ENCODE peak calls at places on chromosomes 5 and 9, in ten cellular contexts. Y, Q, L, X, K, U, J, I, A and W are unnamed samples. For H3K27me3 and H3K9me3, the result is how much of the 10 kb centered on the place peaks cover.

GRCh38 chr5:133968057-133968993 is at the start of gene C5orf15:
- DNase-seq in U (peak), Q (peak), X (peak), A (peak), Y (peak), K (peak), J (peak), I (peak), L (peak), W (peak)

GRCh38 chr9:88312517-88313103 is 75.6 kb upstream of the SPIN1 start:
- DNase-seq in K (no peak), L (no peak), Q (no peak), A (no peak), X (no peak), U (no peak), Y (no peak), J (no peak), I (no peak), W (no peak)

GRCh38 chr5:115685480-115685879 is 59.6 kb upstream of the TMED7 start:
- DNase-seq in I (no peak), A (no peak), Q (no peak), Y (no peak), X (no peak), K (no peak), J (no peak), L (no peak), U (no peak), W (no peak)

GRCh38 chr5:9297171-9297570 is 248.7 kb downstream of the SEMA5A start:
- DNase-seq in I (no peak), K (no peak), Q (no peak), U (no peak), Y (no peak), L (no peak), X (no peak), J (no peak), A (peak), W (no peak)

GRCh38 chr9:106655966-106656365 is 207.0 kb upstream of the ZNF462 start:
- DNase-seq in Q (no peak), J (no peak), U (no peak), A (no peak), L (no peak), Y (no peak), K (no peak), I (no peak), X (no peak), W (no peak)

GRCh38 chr5:82551840-82552385 is 273.8 kb upstream of the RPS23 start:
- DNase-seq in J (no peak), Q (no peak), I (no peak), X (no peak), Y (no peak), L (no peak), U (no peak), A (no peak), K (no peak), W (no peak)

GRCh38 chr9:123637940-123638634 is 282.1 kb downstream of the CRB2 start:
- DNase-seq in X (peak), U (no peak), J (no peak), Y (peak), K (no peak), A (no peak), I (no peak), Q (no peak), L (peak), W (peak)

GRCh38 chr5:176384991-176385390 is 3.4 kb downstream of the NOP16 start:
- DNase-seq in K (no peak), X (no peak), A (no peak), L (no peak), I (no peak), Q (no peak), Y (no peak), J (no peak), U (no peak), W (no peak)

GRCh38 chr9:123102380-123103113 is 69.1 kb downstream of the GPR21 start:
- DNase-seq in Y (no peak), K (no peak), U (no peak), Q (no peak), A (peak), X (peak), L (no peak), J (no peak), I (no peak), W (no peak)

GRCh38 chr9:124602204-124602603 is 95.0 kb upstream of the NR5A1 start:
- DNase-seq in K (no peak), X (peak), L (no peak), Y (no peak), U (no peak), I (no peak), A (peak), J (no peak), Q (no peak), W (no peak)

GRCh38 chr5:142597025-142597424 is 88.9 kb downstream of the FGF1 start:
- DNase-seq in Y (no peak), A (no peak), K (no peak), L (no peak), X (no peak), J (no peak), Q (no peak), I (no peak), U (no peak), W (no peak)

GRCh38 chr9:128703616-128704355 is 1.5 kb downstream of the PKN3 start:
- DNase-seq in Q (peak), L (no peak), K (no peak), J (peak), Y (no peak), I (no peak), A (no peak), U (no peak), X (no peak), W (peak)

GRCh38 chr5:9034671-9035070 is 511.2 kb downstream of the SEMA5A start:
- DNase-seq in J (no peak), Q (no peak), U (no peak), Y (no peak), A (peak), I (no peak), L (no peak), X (peak), K (no peak), W (no peak)

GRCh38 chr9:108727580-108728056 is 128.2 kb downstream of the ACTL7B start:
- DNase-seq in J (peak), Q (no peak), L (no peak), A (no peak), I (no peak), Y (no peak), X (no peak), K (no peak), U (no peak), W (no peak)

GRCh38 chr5:59380350-59380951 is 513.1 kb downstream of the PDE4D start:
- DNase-seq in Y (peak), L (no peak), Q (no peak), U (no peak), X (peak), J (no peak), K (no peak), A (peak), I (peak), W (peak)

GRCh38 chr9:72946318-72946717 is 6.5 kb downstream of the ALDH1A1 start:
- DNase-seq in I (no peak), U (no peak), L (no peak), Y (no peak), A (no peak), J (no peak), X (no peak), Q (no peak), K (no peak), W (no peak)

GRCh38 chr9:99197124-99197630 is 24.6 kb downstream of the ALG2 start:
- DNase-seq in A (no peak), J (no peak), I (no peak), X (no peak), Q (no peak), K (no peak), Y (no peak), U (no peak), L (no peak), W (no peak)

GRCh38 chr9:95920024-95920423 is 44.5 kb downstream of the ERCC6L2 start:
- DNase-seq in X (no peak), J (no peak), A (no peak), Q (no peak), U (no peak), I (no peak), Y (no peak), K (no peak), L (no peak), W (no peak)

GRCh38 chr9:87787735-87788134 is 61.8 kb downstream of the CTSL start:
- DNase-seq in X (no peak), Q (no peak), A (no peak), Y (no peak), J (no peak), K (no peak), U (no peak), L (no peak), I (no peak), W (no peak)

GRCh38 chr9:14027114-14027812 is 286.7 kb downstream of the NFIB start:
- DNase-seq in A (no peak), I (no peak), U (peak), Y (no peak), X (no peak), Q (no peak), J (peak), L (no peak), K (no peak), W (peak)

GRCh38 chr9:131275332-131276106 is 791 bp downstream of the FAM78A start:
- DNase-seq in L (peak), Q (no peak), U (no peak), K (no peak), A (no peak), Y (no peak), X (no peak), I (no peak), J (no peak), W (no peak)

GRCh38 chr9:124251605-124252366 is 6.0 kb upstream of the NEK6 start:
- DNase-seq in A (no peak), L (peak), Y (no peak), J (peak), U (no peak), I (no peak), K (no peak), Q (peak), X (peak), W (no peak)

GRCh38 chr5:157328277-157328912 is 62.5 kb downstream of the CYFIP2 start:
- DNase-seq in A (peak), J (peak), I (peak), Q (no peak), Y (no peak), X (peak), L (peak), U (peak), K (no peak), W (peak)

GRCh38 chr9:112421771-112422222 is 41.9 kb downstream of the HSDL2 start:
- DNase-seq in I (no peak), X (peak), K (no peak), A (peak), L (no peak), U (no peak), Q (no peak), Y (no peak), J (no peak), W (no peak)

GRCh38 chr9:89482056-89482784 is 15.7 kb downstream of the SEMA4D start:
- DNase-seq in Q (no peak), X (no peak), L (no peak), I (no peak), U (no peak), J (no peak), A (no peak), K (no peak), Y (no peak), W (no peak)

GRCh38 chr9:34517185-34517584 is 5.6 kb downstream of the ENHO start:
- DNase-seq in K (no peak), Q (peak), J (peak), X (no peak), U (no peak), Y (no peak), A (no peak), I (no peak), L (no peak), W (no peak)

GRCh38 chr5:108382784-108383358 is 973 bp upstream of the FBXL17 start:
- DNase-seq in X (peak), L (no peak), A (peak), J (no peak), U (no peak), Y (no peak), I (no peak), Q (no peak), K (no peak), W (peak)

GRCh38 chr9:135087489-135087791 is at the start of gene OLFM1:
- DNase-seq in I (no peak), X (peak), Y (no peak), Q (peak), L (peak), A (peak), U (peak), J (peak), K (peak), W (peak)

GRCh38 chr5:111237470-111237869 is 13.3 kb downstream of the CAMK4 start:
- DNase-seq in L (no peak), I (no peak), A (no peak), J (no peak), Q (no peak), K (no peak), U (no peak), X (peak), Y (no peak), W (no peak)

GRCh38 chr9:2477755-2478154 is 143.8 kb upstream of the VLDLR start:
- DNase-seq in J (no peak), U (no peak), I (no peak), L (no peak), Y (no peak), A (no peak), Q (no peak), K (no peak), X (peak), W (no peak)

GRCh38 chr5:96214442-96215197 is 218.4 kb downstream of the PCSK1 start:
- DNase-seq in A (no peak), I (no peak), J (no peak), Q (no peak), L (no peak), Y (no peak), U (no peak), X (peak), K (no peak), W (no peak)

GRCh38 chr9:75108571-75108970 is 20.3 kb downstream of the OSTF1 start:
- DNase-seq in L (peak), J (no peak), Q (no peak), A (no peak), Y (no peak), X (peak), K (no peak), I (no peak), U (no peak), W (peak)

GRCh38 chr9:35748239-35748857 is 680 bp downstream of the GBA2 start:
- DNase-seq in U (no peak), I (no peak), K (no peak), A (peak), Q (no peak), J (no peak), Y (no peak), L (no peak), X (no peak), W (peak)

GRCh38 chr5:35313296-35313695 is 83.0 kb upstream of the PRLR start:
- DNase-seq in I (no peak), K (no peak), Q (no peak), U (no peak), Y (no peak), L (no peak), J (no peak), X (peak), A (peak), W (no peak)

GRCh38 chr5:35308391-35308790 is 78.1 kb upstream of the PRLR start:
- DNase-seq in Y (no peak), X (no peak), A (no peak), J (no peak), K (no peak), I (no peak), L (no peak), Q (no peak), U (no peak), W (no peak)

GRCh38 chr5:35316611-35317307 is 86.5 kb upstream of the PRLR start:
- DNase-seq in A (peak), J (no peak), X (no peak), U (no peak), Y (no peak), K (no peak), Q (no peak), L (no peak), I (no peak), W (no peak)

GRCh38 chr5:35309365-35310130 is 79.3 kb upstream of the PRLR start:
- DNase-seq in X (no peak), J (no peak), U (no peak), K (no peak), L (no peak), A (no peak), I (no peak), Y (no peak), Q (no peak), W (no peak)

GRCh38 chr5:35312281-35312680 is 82.0 kb upstream of the PRLR start:
- DNase-seq in X (no peak), A (no peak), Y (no peak), L (no peak), U (no peak), I (no peak), Q (no peak), J (no peak), K (no peak), W (no peak)
- H3K27me3 ChIP-seq in X (under half), A (under half), Y (under half), L (under half), U (under half), I (under half), Q (under half), J (under half), K (under half), W (under half)

GRCh38 chr5:180001136-180001535 is 70.4 kb downstream of the RNF130 start:
- DNase-seq in J (no peak), U (no peak), Y (no peak), K (no peak), L (no peak), A (no peak), I (no peak), Q (no peak), X (no peak), W (no peak)
- H3K9me3 ChIP-seq in J (under half), U (under half), Y (under half), K (under half), L (under half), A (under half), I (under half), Q (under half), X (under half), W (under half)

GRCh38 chr9:133536080-133536479 is 1.6 kb downstream of the ADAMTSL2 start:
- DNase-seq in U (no peak), Y (no peak), Q (no peak), K (no peak), J (no peak), X (no peak), A (no peak), L (no peak), I (no peak), W (no peak)

GRCh38 chr9:133536536-133536935 is 2.0 kb downstream of the ADAMTSL2 start:
- DNase-seq in J (no peak), U (no peak), X (no peak), Q (no peak), K (no peak), L (no peak), Y (no peak), A (no peak), I (no peak), W (no peak)

GRCh38 chr9:133533878-133534277 is 626 bp upstream of the ADAMTSL2 start:
- DNase-seq in J (no peak), I (no peak), U (no peak), X (no peak), L (no peak), A (no peak), Q (no peak), Y (no peak), K (no peak), W (no peak)

GRCh38 chr9:133534346-133535284 is at the start of gene ADAMTSL2:
- DNase-seq in U (peak), Y (no peak), X (peak), K (no peak), I (no peak), L (peak), Q (no peak), J (no peak), A (no peak), W (peak)

DNA sequence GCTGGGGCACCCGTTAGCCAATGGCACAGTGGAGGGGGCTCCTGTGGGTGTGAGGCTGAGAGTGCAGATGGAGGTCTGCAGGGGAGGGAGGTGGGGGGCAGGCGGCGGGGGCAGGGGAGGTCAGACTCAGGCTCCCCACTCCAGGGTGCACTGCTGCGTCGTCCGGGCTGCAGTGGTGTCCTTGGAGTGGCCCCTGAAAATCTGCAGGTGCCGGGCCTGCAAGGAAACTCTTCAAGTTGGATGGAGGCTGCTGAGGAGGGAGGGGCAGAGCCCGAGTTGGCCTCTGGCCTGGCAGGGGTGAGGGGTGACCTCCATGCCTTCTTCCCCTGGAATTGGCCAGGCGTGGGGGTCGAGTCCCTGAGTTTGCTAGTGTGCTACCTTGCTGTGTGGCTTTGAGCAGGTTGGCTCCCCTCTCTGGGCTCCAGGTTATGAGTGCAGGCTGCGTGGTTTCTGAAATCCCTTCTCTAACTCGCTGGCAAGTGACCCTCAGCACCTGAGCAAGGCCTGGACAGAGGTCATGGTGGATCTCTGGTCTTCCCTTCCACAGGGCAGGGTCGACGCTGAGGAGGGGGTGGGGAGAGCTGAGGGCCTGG is 877 bp downstream of the ADAMTSL2 start:
- DNase-seq in K (no peak), A (no peak), I (no peak), Q (no peak), Y (no peak), U (no peak), X (no peak), L (no peak), J (no peak), W (no peak)
- H3K4me3 ChIP-seq in K (no peak), A (no peak), I (no peak), Q (peak), Y (no peak), U (no peak), X (no peak), L (peak), J (no peak), W (no peak)

GRCh38 chr9:970310-971002 is 6.0 kb upstream of the DMRT3 start:
- DNase-seq in A (no peak), X (no peak), K (no peak), I (no peak), Y (no peak), L (peak), Q (no peak), U (no peak), J (no peak), W (no peak)

GRCh38 chr9:969693-970309 is 6.7 kb upstream of the DMRT3 start:
- DNase-seq in A (no peak), L (peak), I (no peak), U (no peak), K (no peak), X (no peak), Y (no peak), J (no peak), Q (no peak), W (no peak)

GRCh38 chr9:967851-968641 is 8.4 kb upstream of the DMRT3 start:
- DNase-seq in X (peak), K (no peak), A (no peak), J (no peak), L (no peak), U (no peak), I (no peak), Q (no peak), Y (no peak), W (no peak)

GRCh38 chr9:967436-967835 is 9.0 kb upstream of the DMRT3 start:
- DNase-seq in I (no peak), Y (no peak), J (no peak), U (no peak), K (no peak), L (no peak), Q (no peak), A (no peak), X (no peak), W (no peak)

GRCh38 chr9:969310-969692 is 7.2 kb upstream of the DMRT3 start:
- DNase-seq in K (no peak), L (no peak), Y (no peak), Q (no peak), U (no peak), A (no peak), I (no peak), X (no peak), J (no peak), W (no peak)
- H3K27me3 ChIP-seq in K (half or more), L (under half), Y (under half), Q (half or more), U (half or more), A (half or more), I (under half), X (half or more), J (under half), W (under half)